ENCODE peak calls at places on chromosomes 4 and X, in five cellular contexts. Z is psoas muscle, W is cardiac fibroblast, Y is ovary, X is K562. L is an unnamed sample.

GRCh38 chr4:140372607-140373327 is 679 bp upstream of the SCOC start:
- DNase-seq in Z (no peak), W (peak; percentile 31), Y (no peak), X (peak; percentile 55), L (no peak)

GRCh38 chrX:47579537-47579936 is 2.7 kb upstream of the TIMP1 start:
- DNase-seq in Z (no peak), W (peak; percentile 91), Y (no peak), X (peak; percentile 30), L (no peak)

GRCh38 chr4:139746430-139746829 is 80.8 kb downstream of the MGST2 start:
- DNase-seq in Z (no peak), W (no peak), Y (no peak), X (no peak), L (no peak)

GRCh38 chr4:75004755-75005668 is 72.1 kb downstream of the PARM1 start:
- DNase-seq in Z (peak; percentile 67), W (no peak), Y (no peak), X (no peak), L (no peak)

GRCh38 chr4:7192252-7193039 is at the start of gene SORCS2:
- DNase-seq in Z (peak; percentile 67), W (peak; percentile 44), Y (peak; percentile 88), X (peak; percentile 53), L (no peak)

GRCh38 chr4:3426465-3427133 is 15.2 kb upstream of the HGFAC start:
- DNase-seq in Z (no peak), W (no peak), Y (no peak), X (no peak), L (no peak)

GRCh38 chr4:138861130-138861529 is 154.5 kb upstream of the NOCT start:
- DNase-seq in Z (no peak), W (peak; percentile 62), Y (no peak), X (no peak), L (no peak)

GRCh38 chrX:54597728-54598127 is 67.7 kb downstream of the GNL3L start:
- DNase-seq in Z (no peak), W (no peak), Y (no peak), X (no peak), L (no peak)

GRCh38 chrX:119853449-119853848 is 686 bp upstream of the UPF3B start:
- DNase-seq in Z (no peak), W (no peak), Y (no peak), X (peak; percentile 23), L (no peak)

GRCh38 chr4:186204611-186205144 is 13.3 kb downstream of the CYP4V2 start:
- DNase-seq in Z (no peak), W (no peak), Y (no peak), X (no peak), L (no peak)

GRCh38 chr4:164977243-164978164 is at the start of gene TRIM61:
- DNase-seq in Z (peak; percentile 58), W (peak; percentile 36), Y (peak; percentile 74), X (peak; percentile 26), L (no peak)
- H3K4me3 ChIP-seq in Z (peak within 1 kb of the TSS; percentile 47), W (peak within 1 kb of the TSS; percentile 57), Y (peak within 1 kb of the TSS; percentile 39), X (peak within 1 kb of the TSS; percentile 28), L (peak within 1 kb of the TSS; percentile 20)

GRCh38 chr4:1041936-1042330 is 30.5 kb downstream of the FGFRL1 start:
- DNase-seq in Z (no peak), W (no peak), Y (peak; percentile 43), X (no peak), L (no peak)

GRCh38 chr4:1039493-1040343 is 28.3 kb downstream of the FGFRL1 start:
- DNase-seq in Z (peak; percentile 56), W (peak; percentile 36), Y (peak; percentile 80), X (peak; percentile 81), L (peak; percentile 34)

GRCh38 chr4:1038948-1039492 is 27.6 kb downstream of the FGFRL1 start:
- DNase-seq in Z (no peak), W (no peak), Y (no peak), X (no peak), L (no peak)

GRCh38 chr4:1041147-1041935 is 29.9 kb downstream of the FGFRL1 start:
- DNase-seq in Z (no peak), W (peak; percentile 66), Y (no peak), X (peak; percentile 74), L (peak; percentile 80)

GRCh38 chr4:1040344-1041146 is 29.1 kb downstream of the FGFRL1 start:
- DNase-seq in Z (no peak), W (no peak), Y (no peak), X (no peak), L (no peak)
- H3K4me3 ChIP-seq in Z (no peak overlapping the region), W (no peak overlapping the region), Y (no peak overlapping the region), X (no peak overlapping the region), L (no peak overlapping the region)

DNA sequence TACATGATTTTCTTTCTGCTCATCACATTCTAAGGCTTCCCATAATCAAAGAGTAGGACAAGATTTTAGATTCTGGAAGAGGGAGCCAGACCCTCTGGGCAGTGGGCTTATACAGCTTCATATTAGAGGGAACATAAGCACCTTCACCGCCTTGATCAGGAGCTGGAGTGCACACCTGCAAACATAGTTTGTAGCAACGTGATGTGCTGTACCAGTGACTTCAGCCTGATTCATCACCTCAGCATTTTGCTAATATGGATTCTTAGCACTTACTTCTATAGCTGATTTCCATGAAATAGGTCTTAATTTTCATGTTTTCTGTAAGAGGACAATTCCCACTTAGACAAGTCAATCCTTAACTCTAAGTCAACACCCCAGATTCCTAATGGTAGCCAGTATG is 36.7 kb downstream of the PCDH18 start:
- DNase-seq in Z (no peak), W (no peak), Y (no peak), X (no peak), L (no peak)
- H3K4me3 ChIP-seq in Z (no peak overlapping the region), W (no peak overlapping the region), Y (no peak overlapping the region), X (no peak overlapping the region), L (no peak overlapping the region)

GRCh38 chr4:123853651-123854050 is 457.1 kb downstream of the SPRY1 start:
- DNase-seq in Z (no peak), W (no peak), Y (no peak), X (no peak), L (no peak)

GRCh38 chr4:123848615-123849014 is 452.0 kb downstream of the SPRY1 start:
- DNase-seq in Z (no peak), W (no peak), Y (no peak), X (no peak), L (no peak)

GRCh38 chr4:123846627-123847026 is 450.0 kb downstream of the SPRY1 start:
- DNase-seq in Z (no peak), W (no peak), Y (no peak), X (no peak), L (no peak)

GRCh38 chr4:123849495-123849894 is 452.9 kb downstream of the SPRY1 start:
- DNase-seq in Z (no peak), W (no peak), Y (no peak), X (no peak), L (no peak)

DNA sequence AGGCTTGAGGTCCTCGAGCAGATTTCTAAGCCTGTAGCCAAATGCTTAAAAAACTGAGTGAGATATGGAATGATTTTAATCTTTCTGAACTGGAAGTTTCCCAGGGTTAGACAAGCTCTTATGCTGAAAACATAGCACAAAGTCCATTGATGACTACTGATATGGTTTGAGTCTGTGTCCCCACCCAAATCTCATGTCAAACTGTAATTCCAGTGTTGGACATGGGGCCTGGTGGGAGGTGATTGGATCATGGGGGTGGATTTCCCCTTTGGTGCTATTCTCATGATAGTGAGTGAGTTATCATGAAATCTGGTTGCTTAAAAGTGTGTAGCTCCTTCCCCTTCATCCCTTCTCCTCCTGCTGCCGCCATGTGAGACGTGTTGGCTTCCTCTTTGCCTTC is 454.9 kb downstream of the SPRY1 start:
- DNase-seq in Z (no peak), W (no peak), Y (no peak), X (no peak), L (no peak)
- H3K4me3 ChIP-seq in Z (no peak overlapping the region), W (no peak overlapping the region), Y (no peak overlapping the region), X (no peak overlapping the region), L (no peak overlapping the region)

GRCh38 chr4:108033348-108033747 is 43.7 kb downstream of the HADH start:
- DNase-seq in Z (no peak), W (no peak), Y (no peak), X (no peak), L (no peak)

GRCh38 chr4:108036252-108036651 is 46.6 kb downstream of the HADH start:
- DNase-seq in Z (no peak), W (no peak), Y (no peak), X (no peak), L (no peak)

GRCh38 chr4:108035691-108036090 is 46.0 kb downstream of the HADH start:
- DNase-seq in Z (no peak), W (no peak), Y (no peak), X (no peak), L (no peak)

GRCh38 chr4:108034560-108034959 is 44.9 kb downstream of the HADH start:
- DNase-seq in Z (no peak), W (no peak), Y (no peak), X (no peak), L (no peak)

GRCh38 chr4:108037884-108038283 is 48.2 kb downstream of the HADH start:
- DNase-seq in Z (no peak), W (peak; percentile 7), Y (no peak), X (no peak), L (no peak)
- H3K4me3 ChIP-seq in Z (no peak overlapping the region), W (no peak overlapping the region), Y (no peak overlapping the region), X (no peak overlapping the region), L (no peak overlapping the region)

GRCh38 chr4:184455299-184455698 is 19.1 kb downstream of the IRF2 start:
- DNase-seq in Z (no peak), W (no peak), Y (no peak), X (no peak), L (no peak)

GRCh38 chr4:184456337-184456736 is 18.0 kb downstream of the IRF2 start:
- DNase-seq in Z (no peak), W (no peak), Y (no peak), X (no peak), L (no peak)

GRCh38 chr4:184459413-184459812 is 14.9 kb downstream of the IRF2 start:
- DNase-seq in Z (no peak), W (peak; percentile 74), Y (no peak), X (no peak), L (no peak)

GRCh38 chr4:184460495-184461285 is 13.7 kb downstream of the IRF2 start:
- DNase-seq in Z (no peak), W (no peak), Y (no peak), X (no peak), L (no peak)

DNA sequence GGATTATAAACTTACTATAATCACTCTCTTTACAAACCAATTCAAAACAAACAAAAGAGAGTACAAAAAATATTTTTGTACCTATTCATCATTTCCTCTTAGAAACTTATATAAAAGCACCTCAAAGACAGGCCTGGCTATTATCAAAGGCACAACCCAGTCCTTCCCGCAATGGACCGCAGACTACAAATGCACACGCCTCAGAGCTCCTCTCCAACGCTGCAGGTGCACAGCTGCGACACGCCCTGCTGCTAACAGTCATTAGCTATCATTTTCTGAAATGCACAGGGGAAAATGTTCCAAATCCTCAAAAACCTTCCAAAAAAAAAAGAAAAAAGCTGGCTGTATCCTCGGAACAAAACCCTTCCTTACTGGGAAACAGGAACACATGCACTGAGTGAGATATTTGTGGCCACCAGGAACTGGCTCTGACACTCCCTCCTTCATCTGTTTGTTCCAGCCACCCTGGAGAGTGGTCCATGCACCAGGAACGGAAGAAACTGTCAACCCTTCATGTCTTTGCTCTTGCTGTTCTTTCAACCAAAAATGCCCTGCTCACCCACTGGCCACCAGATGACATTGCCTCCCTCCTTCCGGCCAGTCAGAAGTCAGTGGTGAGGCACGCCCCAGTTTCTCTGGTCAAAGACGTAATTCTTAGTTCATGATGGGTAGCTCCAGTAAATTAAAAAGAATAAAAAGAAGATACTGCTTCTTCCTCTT is 16.7 kb downstream of the IRF2 start:
- DNase-seq in Z (peak; percentile 19), W (peak; percentile 48), Y (no peak), X (no peak), L (no peak)
- H3K4me3 ChIP-seq in Z (no peak overlapping the region), W (no peak overlapping the region), Y (no peak overlapping the region), X (no peak overlapping the region), L (no peak overlapping the region)

GRCh38 chr4:48193921-48194320 is 59.9 kb upstream of the TXK start:
- DNase-seq in Z (no peak), W (no peak), Y (no peak), X (no peak), L (no peak)
- H3K4me3 ChIP-seq in Z (no peak overlapping the region), W (no peak overlapping the region), Y (no peak overlapping the region), X (no peak overlapping the region), L (no peak overlapping the region)

L was measured in astrocyte of the cerebellum.